ENCODE peak calls at places on chromosome 20, in seven cellular contexts. S, G, T, N, V, W and D are unnamed samples. For H3K4me1, the result is how much of the 10 kb centered on the place peaks cover.

GRCh38 chr20:25065625-25066338 is 7.8 kb upstream of the ACSS1 start:
- DNase-seq in V (peak), W (peak), G (peak), T (peak), S (no peak), N (peak), D (peak)

GRCh38 chr20:5222919-5223634 is 93.7 kb downstream of the PROKR2 start:
- DNase-seq in S (peak), V (no peak), N (peak), G (peak), T (peak), W (peak), D (no peak)

GRCh38 chr20:57952136-57952535 is 242.3 kb upstream of the PMEPA1 start:
- DNase-seq in G (no peak), W (no peak), S (no peak), N (no peak), V (no peak), T (no peak), D (no peak)

GRCh38 chr20:56343861-56344381 is 14.9 kb upstream of the FAM210B start:
- DNase-seq in T (no peak), N (no peak), G (peak), S (peak), V (peak), W (peak), D (peak)

GRCh38 chr20:63494084-63494419 is 4.8 kb downstream of the EEF1A2 start:
- DNase-seq in V (no peak), N (no peak), G (no peak), T (no peak), S (no peak), W (no peak), D (no peak)

GRCh38 chr20:45893831-45894230 is 2.7 kb downstream of the CTSA start:
- DNase-seq in V (no peak), N (no peak), S (no peak), G (no peak), W (no peak), T (no peak), D (peak)

GRCh38 chr20:62122659-62123449 is 579 bp downstream of the LSM14B start:
- DNase-seq in N (peak), G (peak), S (peak), W (no peak), T (no peak), V (peak), D (peak)

GRCh38 chr20:8265588-8265987 is 133.5 kb downstream of the PLCB1 start:
- DNase-seq in G (no peak), W (no peak), S (no peak), T (no peak), N (no peak), V (no peak), D (no peak)

GRCh38 chr20:9912858-9913434 is 74.1 kb upstream of the PAK5 start:
- DNase-seq in G (peak), T (peak), S (peak), W (peak), V (peak), N (peak), D (no peak)

GRCh38 chr20:37745553-37745952 is 51.7 kb downstream of the CTNNBL1 start:
- DNase-seq in G (no peak), N (no peak), W (no peak), T (no peak), S (no peak), V (no peak), D (no peak)

GRCh38 chr20:17661121-17661744 is 20.8 kb downstream of the RRBP1 start:
- DNase-seq in N (no peak), G (no peak), T (no peak), V (peak), S (no peak), W (no peak), D (peak)
- H3K4me1 ChIP-seq in N (under half), G (under half), T (under half), V (under half), S (under half), W (under half), D (under half)

DNA sequence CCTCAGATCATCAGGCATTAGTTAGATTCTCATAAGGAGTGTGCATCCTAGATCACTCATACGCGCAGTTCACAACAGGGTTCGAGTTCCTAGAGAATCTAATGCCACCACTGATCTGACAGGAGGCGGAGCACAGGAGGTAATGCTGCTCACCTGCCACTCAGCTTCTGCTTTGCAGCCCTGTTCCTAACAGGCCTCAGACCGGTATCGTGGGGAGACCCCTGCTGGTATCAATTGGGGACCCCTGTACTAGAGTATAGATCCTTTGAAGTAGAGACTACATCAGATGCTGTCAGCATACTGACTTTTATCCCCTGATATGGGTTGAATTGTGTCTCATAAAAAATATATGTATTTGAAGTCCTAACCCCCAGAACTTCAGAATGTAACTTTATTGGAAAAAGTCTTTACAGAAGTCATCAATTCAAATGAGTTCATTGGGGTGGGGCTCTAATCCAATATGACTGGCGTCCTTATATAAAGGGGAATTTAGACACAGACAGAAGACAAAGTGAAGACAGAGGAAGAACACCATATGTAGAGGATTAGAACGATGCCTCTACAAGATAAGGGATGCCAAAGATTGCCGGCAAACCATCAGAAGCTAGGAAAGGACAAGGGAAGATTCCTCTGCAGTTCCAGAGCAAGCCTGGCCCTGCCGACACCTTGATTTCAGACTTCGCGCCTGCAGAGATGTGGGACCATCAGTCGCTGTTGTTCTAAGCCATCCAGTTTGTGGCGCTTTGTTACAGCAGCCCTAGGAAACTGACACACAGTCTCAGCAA is 104.4 kb upstream of the BTBD3 start:
- DNase-seq in S (no peak), W (no peak), G (no peak), V (no peak), T (no peak), N (no peak), D (no peak)
- TF ChIP-seq CTCF in S (no peak), W (no peak), G (no peak), V (no peak), T (no peak), N (no peak), D (no peak)

DNA sequence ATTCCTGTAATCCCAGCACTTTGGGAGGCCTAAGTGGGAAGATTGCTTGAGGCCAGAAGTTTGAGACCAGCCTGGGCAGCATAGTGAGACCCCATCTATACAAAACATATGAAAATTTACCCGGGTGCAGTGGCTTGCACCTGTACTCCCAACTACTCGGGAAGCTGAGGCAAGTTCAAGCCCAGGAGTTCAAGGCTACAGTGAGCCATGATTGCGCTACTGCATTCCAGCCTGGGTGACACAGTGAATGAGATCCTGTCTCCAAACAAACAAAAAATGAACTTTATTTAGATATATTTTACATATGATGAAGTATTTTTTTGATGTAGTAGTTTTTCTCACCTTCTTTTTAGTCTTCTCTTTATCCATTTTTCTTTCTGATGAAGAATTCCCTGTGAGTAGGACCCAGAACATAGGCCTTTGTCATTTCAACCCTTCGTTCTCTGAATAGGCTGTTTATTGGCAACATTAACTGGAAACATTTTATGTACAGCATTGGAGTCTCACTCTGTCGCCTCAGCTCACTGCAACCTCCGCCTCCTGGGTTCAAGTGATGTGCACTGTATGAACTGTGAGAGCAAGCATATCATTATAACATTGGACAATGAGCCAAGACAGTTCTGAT is 10.9 kb downstream of the KIF3B start:
- DNase-seq in V (no peak), G (no peak), N (no peak), S (no peak), T (no peak), W (no peak), D (peak)
- H3K4me1 ChIP-seq in V (under half), G (under half), N (under half), S (under half), T (under half), W (under half), D (under half)

DNA sequence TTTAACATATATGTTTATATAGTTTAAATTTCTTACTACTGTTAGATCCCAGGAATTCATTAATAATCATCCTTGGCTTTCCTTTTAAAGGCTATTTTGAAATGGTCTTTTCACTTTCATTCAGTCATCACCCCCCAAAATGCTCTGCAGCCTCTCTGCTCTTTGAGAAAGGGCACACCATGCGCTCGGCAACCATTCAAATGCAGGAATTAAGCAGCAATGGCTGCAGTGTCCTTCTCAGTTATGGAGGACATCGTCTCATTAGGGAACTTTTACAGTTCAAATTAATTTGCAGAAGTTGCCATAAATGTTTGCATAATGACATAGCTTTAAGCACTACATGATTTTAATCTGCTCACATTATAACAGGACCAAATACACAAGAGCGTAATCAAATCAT is 6.3 kb downstream of the TUBB1 start:
- DNase-seq in V (no peak), N (no peak), G (no peak), T (no peak), W (no peak), S (no peak), D (peak)
- TF ChIP-seq CTCF in V (no peak), N (no peak), G (no peak), T (no peak), W (no peak), S (no peak), D (no peak)

DNA sequence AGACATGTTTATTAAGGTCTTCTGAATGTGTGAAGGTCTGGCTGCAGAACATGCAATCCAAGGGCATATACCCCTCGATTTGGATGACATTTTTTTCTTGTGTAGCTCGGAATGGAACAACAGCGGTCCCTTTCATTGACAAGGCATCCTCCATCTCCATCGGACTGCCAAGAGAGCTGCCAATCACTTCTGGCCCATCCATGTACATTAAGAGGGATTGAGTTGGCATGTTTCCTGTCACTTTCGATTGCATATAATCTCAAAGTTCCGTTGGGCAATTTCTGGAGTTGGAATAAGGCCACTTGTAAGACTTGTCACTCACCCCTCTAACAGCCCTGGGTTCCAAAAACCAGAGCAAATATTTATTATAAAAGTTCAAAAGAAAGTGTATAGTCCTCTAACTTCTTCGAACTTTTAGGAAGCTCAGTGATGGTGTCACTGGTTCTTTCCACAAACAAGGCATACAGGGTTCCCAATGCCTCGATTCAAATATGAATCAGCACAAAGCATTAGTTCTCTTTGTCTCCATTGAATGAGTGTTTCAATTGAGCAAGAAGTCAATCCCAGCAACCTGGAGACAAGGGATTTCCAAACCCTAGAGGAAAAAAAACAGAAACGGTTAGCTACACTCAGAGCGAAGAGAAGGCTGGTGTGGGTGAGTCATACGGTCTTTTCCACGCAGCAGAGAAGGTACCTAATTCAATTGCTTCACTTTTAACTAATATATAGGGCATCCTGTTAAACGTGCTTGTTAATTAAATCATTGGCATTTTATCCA is 10.9 kb downstream of the ZNF217 start:
- DNase-seq in W (peak), G (no peak), T (no peak), N (no peak), V (peak), S (no peak), D (peak)
- H3K4me1 ChIP-seq in W (half or more), G (under half), T (half or more), N (under half), V (under half), S (under half), D (half or more)